ENCODE peak calls at places on chromosomes 12 and 14, in seven cellular contexts. One of them, this sample, is unnamed.

GRCh38 chr12:92253301-92253700 is 107.7 kb upstream of the BTG1 start:
- DNase-seq in AG08395: no peak
- DNase-seq in naive thymus-derived CD8-positive, alpha-beta T cell: no peak
- DNase-seq in gastrocnemius medialis: no peak
- DNase-seq in neuronal stem cell: no peak
- DNase-seq in HuH-7: no peak
- DNase-seq in GM04503: no peak
- DNase-seq in this sample: no peak

GRCh38 chr12:106918746-106919145 is 37.0 kb upstream of the TMEM263 start:
- DNase-seq in AG08395: no peak
- DNase-seq in naive thymus-derived CD8-positive, alpha-beta T cell: no peak
- DNase-seq in gastrocnemius medialis: no peak
- DNase-seq in neuronal stem cell: peak; percentile 64
- DNase-seq in HuH-7: peak; percentile 56
- DNase-seq in GM04503: no peak
- DNase-seq in this sample: peak; percentile 28

GRCh38 chr12:94326727-94327126 is 132.9 kb downstream of the CEP83 start:
- DNase-seq in AG08395: peak; percentile 28
- DNase-seq in naive thymus-derived CD8-positive, alpha-beta T cell: no peak
- DNase-seq in gastrocnemius medialis: no peak
- DNase-seq in neuronal stem cell: no peak
- DNase-seq in HuH-7: no peak
- DNase-seq in GM04503: peak; percentile 42
- DNase-seq in this sample: no peak

GRCh38 chr14:77005559-77005958 is 22.9 kb downstream of the IRF2BPL start:
- DNase-seq in AG08395: no peak
- DNase-seq in naive thymus-derived CD8-positive, alpha-beta T cell: no peak
- DNase-seq in gastrocnemius medialis: no peak
- DNase-seq in neuronal stem cell: no peak
- DNase-seq in HuH-7: no peak
- DNase-seq in GM04503: no peak
- DNase-seq in this sample: no peak

GRCh38 chr12:100024974-100025555 is 40.3 kb upstream of the ANKS1B start:
- DNase-seq in AG08395: no peak
- DNase-seq in naive thymus-derived CD8-positive, alpha-beta T cell: no peak
- DNase-seq in gastrocnemius medialis: no peak
- DNase-seq in neuronal stem cell: no peak
- DNase-seq in HuH-7: no peak
- DNase-seq in GM04503: no peak
- DNase-seq in this sample: no peak

GRCh38 chr12:6553051-6553868 is 2.6 kb downstream of the IFFO1 start:
- DNase-seq in AG08395: peak; percentile 87
- DNase-seq in naive thymus-derived CD8-positive, alpha-beta T cell: no peak
- DNase-seq in gastrocnemius medialis: peak; percentile 95
- DNase-seq in neuronal stem cell: no peak
- DNase-seq in HuH-7: no peak
- DNase-seq in GM04503: peak; percentile 97
- DNase-seq in this sample: no peak

GRCh38 chr12:48021485-48022179 is 17.4 kb upstream of the COL2A1 start:
- DNase-seq in AG08395: no peak
- DNase-seq in naive thymus-derived CD8-positive, alpha-beta T cell: no peak
- DNase-seq in gastrocnemius medialis: no peak
- DNase-seq in neuronal stem cell: no peak
- DNase-seq in HuH-7: no peak
- DNase-seq in GM04503: no peak
- DNase-seq in this sample: no peak

GRCh38 chr14:93648440-93649168 is 139.7 kb downstream of the PRIMA1 start:
- DNase-seq in AG08395: no peak
- DNase-seq in naive thymus-derived CD8-positive, alpha-beta T cell: no peak
- DNase-seq in gastrocnemius medialis: no peak
- DNase-seq in neuronal stem cell: no peak
- DNase-seq in HuH-7: peak; percentile 12
- DNase-seq in GM04503: no peak
- DNase-seq in this sample: no peak

GRCh38 chr12:10511756-10512355 is 6.2 kb downstream of the EIF2S3B start:
- DNase-seq in AG08395: no peak
- DNase-seq in naive thymus-derived CD8-positive, alpha-beta T cell: no peak
- DNase-seq in gastrocnemius medialis: no peak
- DNase-seq in neuronal stem cell: no peak
- DNase-seq in HuH-7: no peak
- DNase-seq in GM04503: no peak
- DNase-seq in this sample: no peak

GRCh38 chr12:50611021-50611420 is 106.2 kb downstream of the DIP2B start:
- DNase-seq in AG08395: no peak
- DNase-seq in naive thymus-derived CD8-positive, alpha-beta T cell: no peak
- DNase-seq in gastrocnemius medialis: no peak
- DNase-seq in neuronal stem cell: no peak
- DNase-seq in HuH-7: no peak
- DNase-seq in GM04503: no peak
- DNase-seq in this sample: no peak

GRCh38 chr12:124411291-124411878 is 116.5 kb downstream of the RFLNA start:
- DNase-seq in AG08395: peak; percentile 98
- DNase-seq in naive thymus-derived CD8-positive, alpha-beta T cell: no peak
- DNase-seq in gastrocnemius medialis: peak; percentile 82
- DNase-seq in neuronal stem cell: no peak
- DNase-seq in HuH-7: no peak
- DNase-seq in GM04503: peak; percentile 91
- DNase-seq in this sample: no peak

GRCh38 chr14:97943619-97944018 is 1146.4 kb downstream of the VRK1 start:
- DNase-seq in AG08395: no peak
- DNase-seq in naive thymus-derived CD8-positive, alpha-beta T cell: no peak
- DNase-seq in gastrocnemius medialis: no peak
- DNase-seq in neuronal stem cell: no peak
- DNase-seq in HuH-7: no peak
- DNase-seq in GM04503: no peak
- DNase-seq in this sample: no peak

This sample was measured in neural crest cell.